ENCODE peak calls at places on chromosomes 2 and 18, in ten cellular contexts. One of them, this sample, is unnamed.

GRCh38 chr2:165539985-165540384 is 70.5 kb downstream of the CSRNP3 start:
- DNase-seq in breast epithelium: no peak
- DNase-seq in prostate gland: no peak
- DNase-seq in sigmoid colon: no peak
- DNase-seq in stomach: no peak
- DNase-seq in endothelial cell of umbilical vein: no peak
- DNase-seq in K562: no peak
- DNase-seq in HepG2: no peak
- DNase-seq in vagina: no peak
- DNase-seq in HCT116: no peak
- DNase-seq in this sample: no peak

GRCh38 chr2:218746960-218747359 is 35.0 kb upstream of the CYP27A1 start:
- DNase-seq in prostate gland: no peak
- DNase-seq in HepG2: no peak
- DNase-seq in stomach: no peak
- DNase-seq in vagina: no peak
- DNase-seq in endothelial cell of umbilical vein: no peak
- DNase-seq in breast epithelium: no peak
- DNase-seq in HCT116: no peak
- DNase-seq in K562: no peak
- DNase-seq in sigmoid colon: no peak
- DNase-seq in this sample: no peak

GRCh38 chr18:55821219-55821618 is 233.2 kb upstream of the TCF4 start:
- DNase-seq in stomach: no peak
- DNase-seq in HepG2: no peak
- DNase-seq in K562: no peak
- DNase-seq in HCT116: no peak
- DNase-seq in vagina: no peak
- DNase-seq in endothelial cell of umbilical vein: no peak
- DNase-seq in prostate gland: no peak
- DNase-seq in breast epithelium: no peak
- DNase-seq in sigmoid colon: no peak
- DNase-seq in this sample: no peak

GRCh38 chr2:13000644-13001375 is 284.1 kb downstream of the TRIB2 start:
- DNase-seq in HepG2: no peak
- DNase-seq in endothelial cell of umbilical vein: peak; percentile 90
- DNase-seq in HCT116: no peak
- DNase-seq in prostate gland: no peak
- DNase-seq in stomach: peak; percentile 32
- DNase-seq in breast epithelium: no peak
- DNase-seq in vagina: no peak
- DNase-seq in K562: no peak
- DNase-seq in sigmoid colon: no peak
- DNase-seq in this sample: no peak

GRCh38 chr18:41378628-41379027 is 576.4 kb upstream of the PIK3C3 start:
- DNase-seq in HepG2: no peak
- DNase-seq in stomach: no peak
- DNase-seq in K562: no peak
- DNase-seq in prostate gland: no peak
- DNase-seq in endothelial cell of umbilical vein: peak; percentile 50
- DNase-seq in HCT116: no peak
- DNase-seq in sigmoid colon: no peak
- DNase-seq in breast epithelium: no peak
- DNase-seq in vagina: no peak
- DNase-seq in this sample: no peak

GRCh38 chr2:45178359-45178758 is 169.1 kb upstream of the SIX2 start:
- DNase-seq in vagina: no peak
- DNase-seq in HCT116: no peak
- DNase-seq in prostate gland: no peak
- DNase-seq in HepG2: no peak
- DNase-seq in breast epithelium: no peak
- DNase-seq in endothelial cell of umbilical vein: no peak
- DNase-seq in stomach: no peak
- DNase-seq in sigmoid colon: no peak
- DNase-seq in K562: no peak
- DNase-seq in this sample: no peak

GRCh38 chr2:207749873-207750272 is 19.8 kb downstream of the FZD5 start:
- DNase-seq in prostate gland: no peak
- DNase-seq in endothelial cell of umbilical vein: no peak
- DNase-seq in stomach: no peak
- DNase-seq in HepG2: no peak
- DNase-seq in HCT116: no peak
- DNase-seq in K562: no peak
- DNase-seq in breast epithelium: no peak
- DNase-seq in sigmoid colon: no peak
- DNase-seq in vagina: no peak
- DNase-seq in this sample: no peak

GRCh38 chr2:158557752-158558151 is 101.0 kb downstream of the PKP4 start:
- DNase-seq in endothelial cell of umbilical vein: no peak
- DNase-seq in vagina: no peak
- DNase-seq in breast epithelium: no peak
- DNase-seq in stomach: no peak
- DNase-seq in K562: no peak
- DNase-seq in sigmoid colon: no peak
- DNase-seq in HCT116: no peak
- DNase-seq in HepG2: no peak
- DNase-seq in prostate gland: no peak
- DNase-seq in this sample: no peak

GRCh38 chr2:28568533-28568932 is 72.7 kb downstream of the PLB1 start:
- DNase-seq in HepG2: no peak
- DNase-seq in sigmoid colon: no peak
- DNase-seq in K562: no peak
- DNase-seq in vagina: no peak
- DNase-seq in stomach: no peak
- DNase-seq in HCT116: no peak
- DNase-seq in breast epithelium: no peak
- DNase-seq in endothelial cell of umbilical vein: no peak
- DNase-seq in prostate gland: peak; percentile 55
- DNase-seq in this sample: no peak

DNA sequence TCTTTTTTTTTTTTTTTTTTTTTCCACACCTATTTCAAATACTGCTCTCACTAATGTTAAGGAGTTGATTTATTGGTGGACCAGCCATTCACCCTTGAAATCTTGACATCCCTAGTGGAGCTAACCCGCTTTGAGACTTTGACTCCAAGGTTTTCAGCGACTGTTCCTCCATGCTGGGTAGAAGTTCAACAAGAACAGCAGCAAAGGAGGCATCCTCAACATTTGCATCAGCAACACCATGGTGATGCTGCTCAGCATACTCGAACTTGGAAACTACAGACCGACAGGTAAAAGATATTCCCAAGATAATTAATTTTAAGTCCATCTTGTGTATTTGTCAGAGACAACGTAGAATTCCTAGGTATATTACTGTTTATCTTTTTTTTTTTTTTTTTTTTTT is 74.0 kb downstream of the BIRC6 start:
- DNase-seq in K562: no peak
- DNase-seq in endothelial cell of umbilical vein: no peak
- DNase-seq in HepG2: no peak
- DNase-seq in sigmoid colon: no peak
- DNase-seq in stomach: no peak
- DNase-seq in breast epithelium: no peak
- DNase-seq in vagina: no peak
- DNase-seq in HCT116: no peak
- DNase-seq in prostate gland: no peak
- DNase-seq in this sample: no peak
- H3K27ac ChIP-seq in K562: no peak overlapping the region
- H3K27ac ChIP-seq in endothelial cell of umbilical vein: no peak overlapping the region
- H3K27ac ChIP-seq in HepG2: no peak overlapping the region
- H3K27ac ChIP-seq in sigmoid colon: no peak overlapping the region
- H3K27ac ChIP-seq in stomach: no peak overlapping the region
- H3K27ac ChIP-seq in breast epithelium: no peak overlapping the region
- H3K27ac ChIP-seq in vagina: no peak overlapping the region
- H3K27ac ChIP-seq in HCT116: no peak overlapping the region
- H3K27ac ChIP-seq in prostate gland: no peak overlapping the region
- H3K27ac ChIP-seq in this sample: no peak overlapping the region

DNA sequence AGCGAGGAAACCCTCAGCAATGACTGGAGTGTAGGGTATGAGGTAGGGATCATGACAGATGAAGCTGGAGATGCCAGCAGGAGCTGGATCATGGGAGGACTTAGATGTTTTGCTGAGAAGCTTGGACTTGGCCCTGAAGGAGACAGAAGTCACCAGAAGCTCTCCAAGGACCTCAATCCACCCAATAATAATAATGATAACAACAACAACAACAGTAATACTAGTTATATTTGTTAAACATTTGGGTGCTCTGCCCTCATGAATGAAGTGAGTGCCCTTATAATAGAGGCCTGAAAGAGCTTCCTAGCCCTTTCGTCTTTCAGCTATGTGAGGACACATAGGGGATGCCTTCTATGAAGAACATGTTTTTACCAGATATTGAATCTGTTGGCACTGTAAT is 163.9 kb downstream of the DDX1 start:
- DNase-seq in sigmoid colon: no peak
- DNase-seq in HCT116: no peak
- DNase-seq in vagina: no peak
- DNase-seq in breast epithelium: no peak
- DNase-seq in endothelial cell of umbilical vein: no peak
- DNase-seq in prostate gland: no peak
- DNase-seq in K562: no peak
- DNase-seq in HepG2: no peak
- DNase-seq in stomach: no peak
- DNase-seq in this sample: no peak
- TF ChIP-seq POLR2AphosphoS5 in sigmoid colon: no peak
- TF ChIP-seq POLR2AphosphoS5 in HCT116: no peak
- TF ChIP-seq POLR2AphosphoS5 in vagina: no peak
- TF ChIP-seq POLR2AphosphoS5 in breast epithelium: no peak
- TF ChIP-seq POLR2AphosphoS5 in endothelial cell of umbilical vein: no peak
- TF ChIP-seq POLR2AphosphoS5 in prostate gland: no peak
- TF ChIP-seq POLR2AphosphoS5 in K562: no peak
- TF ChIP-seq POLR2AphosphoS5 in HepG2: no peak
- TF ChIP-seq POLR2AphosphoS5 in stomach: no peak
- TF ChIP-seq POLR2AphosphoS5 in this sample: no peak

DNA sequence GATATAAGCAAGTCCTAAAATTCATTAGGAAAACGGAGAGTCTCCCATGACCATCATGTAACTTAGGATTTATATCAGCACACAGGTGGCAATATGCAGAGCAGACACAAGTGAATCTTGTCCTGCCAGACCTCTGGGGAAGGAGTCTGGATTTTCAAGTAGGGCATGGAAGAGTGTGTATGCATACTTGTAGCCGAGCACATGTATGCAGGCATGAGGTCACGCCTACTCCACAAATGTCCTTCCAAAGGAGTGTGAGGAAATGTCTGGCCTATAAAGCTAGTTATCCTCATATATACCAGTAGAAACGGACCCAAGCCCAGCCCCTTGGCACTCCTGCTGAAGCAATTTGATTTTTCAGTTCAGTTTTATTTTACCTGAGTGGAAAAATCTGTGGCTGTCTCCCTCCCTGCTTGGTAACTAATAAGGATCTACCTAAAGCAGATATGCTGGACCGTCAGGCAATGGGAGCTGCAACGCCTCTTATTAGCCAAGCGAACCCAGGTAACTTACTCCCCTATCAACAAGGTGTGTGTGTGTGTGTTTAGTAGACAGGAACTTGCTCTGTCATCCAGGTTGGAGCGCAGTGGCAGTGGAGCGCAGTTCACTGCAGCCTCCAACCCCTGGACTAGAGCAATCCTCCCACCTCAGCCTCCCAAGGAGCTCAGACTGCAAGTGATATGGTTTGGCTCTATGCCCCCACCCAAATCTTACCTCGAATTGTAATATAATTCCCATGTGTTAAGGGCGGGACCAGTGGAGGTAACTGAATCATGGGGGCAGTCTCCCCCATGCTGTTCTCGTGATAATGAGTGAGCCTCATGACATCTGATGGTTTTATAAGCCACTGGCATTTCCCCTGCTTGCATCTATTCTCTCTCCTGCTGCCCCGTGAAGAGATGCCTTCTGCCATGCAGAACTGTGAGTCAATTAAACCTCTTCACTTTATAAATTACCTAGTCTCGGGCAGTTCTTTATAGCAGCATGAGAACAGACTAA is 2.8 kb downstream of the STAT1 start:
- DNase-seq in breast epithelium: no peak
- DNase-seq in prostate gland: no peak
- DNase-seq in vagina: no peak
- DNase-seq in endothelial cell of umbilical vein: no peak
- DNase-seq in HepG2: no peak
- DNase-seq in K562: no peak
- DNase-seq in stomach: no peak
- DNase-seq in HCT116: no peak
- DNase-seq in sigmoid colon: no peak
- DNase-seq in this sample: no peak
- TF ChIP-seq POLR2A in breast epithelium: no peak
- TF ChIP-seq POLR2A in prostate gland: no peak
- TF ChIP-seq POLR2A in vagina: no peak
- TF ChIP-seq POLR2A in endothelial cell of umbilical vein: no peak
- TF ChIP-seq POLR2A in HepG2: no peak
- TF ChIP-seq POLR2A in K562: no peak
- TF ChIP-seq POLR2A in stomach: no peak
- TF ChIP-seq POLR2A in HCT116: no peak
- TF ChIP-seq POLR2A in sigmoid colon: no peak
- TF ChIP-seq POLR2A in this sample: no peak

GRCh38 chr2:173059292-173059691 is 16.4 kb upstream of the MAP3K20 start:
- DNase-seq in sigmoid colon: no peak
- DNase-seq in vagina: no peak
- DNase-seq in prostate gland: no peak
- DNase-seq in HCT116: no peak
- DNase-seq in breast epithelium: no peak
- DNase-seq in endothelial cell of umbilical vein: no peak
- DNase-seq in K562: no peak
- DNase-seq in stomach: no peak
- DNase-seq in HepG2: no peak
- DNase-seq in this sample: no peak

GRCh38 chr2:173059941-173060575 is 15.6 kb upstream of the MAP3K20 start:
- DNase-seq in K562: no peak
- DNase-seq in HepG2: no peak
- DNase-seq in sigmoid colon: no peak
- DNase-seq in breast epithelium: no peak
- DNase-seq in HCT116: no peak
- DNase-seq in vagina: no peak
- DNase-seq in prostate gland: no peak
- DNase-seq in stomach: no peak
- DNase-seq in endothelial cell of umbilical vein: peak; percentile 29
- DNase-seq in this sample: no peak

GRCh38 chr2:173058097-173058496 is 17.5 kb upstream of the MAP3K20 start:
- DNase-seq in vagina: no peak
- DNase-seq in sigmoid colon: no peak
- DNase-seq in prostate gland: no peak
- DNase-seq in K562: no peak
- DNase-seq in endothelial cell of umbilical vein: no peak
- DNase-seq in HCT116: no peak
- DNase-seq in HepG2: no peak
- DNase-seq in breast epithelium: no peak
- DNase-seq in stomach: no peak
- DNase-seq in this sample: no peak

GRCh38 chr2:173056705-173057368 is 18.8 kb upstream of the MAP3K20 start:
- DNase-seq in stomach: no peak
- DNase-seq in sigmoid colon: no peak
- DNase-seq in HepG2: no peak
- DNase-seq in breast epithelium: no peak
- DNase-seq in vagina: no peak
- DNase-seq in endothelial cell of umbilical vein: no peak
- DNase-seq in K562: no peak
- DNase-seq in prostate gland: no peak
- DNase-seq in HCT116: no peak
- DNase-seq in this sample: no peak

DNA sequence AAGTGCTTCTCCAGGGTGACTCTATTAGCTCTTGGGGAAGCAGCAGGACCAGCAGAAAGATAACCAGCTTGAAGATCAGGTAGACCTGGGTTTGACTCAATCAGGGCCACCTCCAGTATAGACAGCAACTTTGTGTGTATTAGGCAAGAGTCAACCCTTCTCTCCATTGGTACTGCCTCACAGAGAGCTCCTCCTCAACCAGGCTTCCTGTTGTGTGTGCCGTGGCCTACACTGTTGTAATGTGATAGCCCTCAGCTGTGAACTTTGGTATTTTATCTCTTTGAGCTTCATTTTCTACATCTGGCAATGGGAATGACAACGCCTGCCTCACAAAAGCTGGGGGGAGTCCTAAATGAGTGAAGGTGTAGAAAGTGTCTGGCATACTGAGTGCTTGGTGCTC is 17.0 kb upstream of the MAP3K20 start:
- DNase-seq in vagina: no peak
- DNase-seq in stomach: no peak
- DNase-seq in K562: no peak
- DNase-seq in endothelial cell of umbilical vein: no peak
- DNase-seq in prostate gland: no peak
- DNase-seq in HepG2: peak; percentile 79
- DNase-seq in sigmoid colon: no peak
- DNase-seq in breast epithelium: no peak
- DNase-seq in HCT116: no peak
- DNase-seq in this sample: no peak
- H3K27ac ChIP-seq in vagina: peak overlapping the region; percentile 33
- H3K27ac ChIP-seq in stomach: no peak overlapping the region
- H3K27ac ChIP-seq in K562: no peak overlapping the region
- H3K27ac ChIP-seq in endothelial cell of umbilical vein: no peak overlapping the region
- H3K27ac ChIP-seq in prostate gland: no peak overlapping the region
- H3K27ac ChIP-seq in HepG2: no peak overlapping the region
- H3K27ac ChIP-seq in sigmoid colon: no peak overlapping the region
- H3K27ac ChIP-seq in breast epithelium: peak overlapping the region; percentile 8
- H3K27ac ChIP-seq in HCT116: no peak overlapping the region
- H3K27ac ChIP-seq in this sample: no peak overlapping the region

This sample was measured in spleen.